ENCODE peak calls at places on chromosomes 13 and 19, in six cellular contexts. Q is aorta, R is A549, W is heart left ventricle, S is spleen, O is GM23338. V is an unnamed sample. For H3K4me1, the result is how much of the 10 kb centered on the place peaks cover.

GRCh38 chr13:51945149-51945548 is 66.1 kb downstream of the ATP7B start:
- DNase-seq in O (no peak), Q (no peak), W (no peak), R (no peak), S (no peak), V (no peak)

GRCh38 chr13:30846311-30846710 is 59.8 kb upstream of the MEDAG start:
- DNase-seq in O (no peak), S (no peak), Q (no peak), R (no peak), W (no peak), V (no peak)

GRCh38 chr13:99694251-99694650 is 193.0 kb downstream of the TM9SF2 start:
- DNase-seq in O (no peak), Q (no peak), R (no peak), W (no peak), S (no peak), V (no peak)

GRCh38 chr19:29988351-29988750 is 46.3 kb downstream of the URI1 start:
- DNase-seq in O (peak), W (no peak), R (no peak), S (no peak), Q (no peak), V (no peak)

GRCh38 chr19:4196587-4197148 is 14.2 kb downstream of the ANKRD24 start:
- DNase-seq in S (no peak), R (no peak), W (no peak), O (peak), Q (no peak), V (no peak)

GRCh38 chr13:62040806-62041205 is 625.2 kb upstream of the PCDH20 start:
- DNase-seq in R (no peak), W (no peak), S (no peak), Q (no peak), O (no peak), V (no peak)

GRCh38 chr19:29798783-29799182 is 13.0 kb upstream of the CCNE1 start:
- DNase-seq in R (no peak), O (no peak), Q (peak), W (no peak), S (no peak), V (no peak)

GRCh38 chr13:30718661-30719520 is 16.5 kb upstream of the ALOX5AP start:
- DNase-seq in O (no peak), S (no peak), R (peak), W (no peak), Q (no peak), V (no peak)

GRCh38 chr19:35513975-35514809 is 743 bp upstream of the DMKN start:
- DNase-seq in S (no peak), R (no peak), Q (no peak), O (peak), W (no peak), V (no peak)

GRCh38 chr13:35879111-35879510 is 252.1 kb downstream of the DCLK1 start:
- DNase-seq in R (no peak), Q (no peak), S (no peak), O (no peak), W (no peak), V (no peak)

GRCh38 chr13:29594310-29594709 is 1.2 kb downstream of the SLC7A1 start:
- DNase-seq in W (no peak), S (no peak), Q (no peak), O (peak), R (peak), V (no peak)

GRCh38 chr13:100396771-100397170 is 191.8 kb downstream of the GGACT start:
- DNase-seq in R (no peak), Q (no peak), O (peak), W (no peak), S (no peak), V (no peak)

GRCh38 chr13:44409595-44409994 is 36.0 kb downstream of the SERP2 start:
- DNase-seq in O (no peak), W (no peak), R (no peak), S (no peak), Q (no peak), V (no peak)

GRCh38 chr13:65339236-65339635 is 1890.9 kb downstream of the PCDH9 start:
- DNase-seq in S (no peak), R (no peak), W (no peak), Q (no peak), O (no peak), V (no peak)

GRCh38 chr13:103140001-103140671 is 73.9 kb upstream of the SLC10A2 start:
- DNase-seq in O (peak), Q (no peak), R (peak), S (no peak), W (no peak), V (no peak)

GRCh38 chr13:103539265-103539664 is 473.0 kb upstream of the SLC10A2 start:
- DNase-seq in O (peak), Q (no peak), W (no peak), S (no peak), R (no peak), V (no peak)

GRCh38 chr19:20999731-21000352 is 20.6 kb upstream of the ZNF430 start:
- DNase-seq in S (peak), R (peak), W (peak), Q (peak), O (peak), V (peak)

GRCh38 chr19:48818234-48818823 is 7.5 kb upstream of the BCAT2 start:
- DNase-seq in O (no peak), R (no peak), Q (no peak), S (no peak), W (no peak), V (peak)

GRCh38 chr13:98853791-98854191 is 101.3 kb upstream of the SLC15A1 start:
- DNase-seq in R (no peak), Q (no peak), O (no peak), S (no peak), W (no peak), V (no peak)

GRCh38 chr19:1750343-1751021 is 2.8 kb upstream of the ONECUT3 start:
- DNase-seq in S (no peak), O (no peak), Q (no peak), W (no peak), R (no peak), V (no peak)

GRCh38 chr19:7983286-7983950 is 22.0 kb downstream of the ELAVL1 start:
- DNase-seq in R (no peak), S (peak), O (no peak), W (no peak), Q (no peak), V (no peak)

DNA sequence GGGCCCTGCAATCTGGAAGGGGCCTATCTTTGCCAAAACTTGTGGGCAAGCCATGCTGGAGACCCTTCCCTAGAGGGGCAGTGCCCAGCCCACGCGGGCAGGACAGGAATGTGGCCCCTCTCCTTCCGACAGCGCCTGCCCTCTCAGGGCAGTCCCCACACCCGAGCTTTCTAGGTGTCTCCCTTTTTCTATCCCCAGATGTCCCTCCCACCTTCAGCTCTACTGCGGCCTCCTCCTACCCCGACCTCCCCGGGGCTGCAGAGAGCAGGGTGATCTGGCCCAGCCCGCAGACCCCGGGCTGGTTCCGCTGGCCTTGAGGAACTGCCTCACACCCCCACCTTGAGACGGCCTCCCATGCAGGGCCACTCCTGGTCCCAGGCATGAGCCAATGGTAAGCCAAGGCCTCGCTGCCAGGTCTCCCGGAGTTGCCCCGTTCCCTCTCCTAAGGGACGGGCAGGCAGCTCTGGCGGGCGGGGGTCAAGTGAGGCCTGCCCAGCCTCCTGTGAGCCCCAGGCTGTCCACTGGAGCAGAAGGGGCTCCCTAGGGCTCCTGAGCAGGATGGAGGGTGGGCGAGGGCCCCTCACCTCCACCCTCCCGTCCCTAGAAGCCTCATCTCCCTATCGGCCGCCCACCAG is 39.7 kb downstream of the KLF2 start:
- DNase-seq in O (no peak), W (no peak), S (no peak), Q (peak), R (no peak), V (no peak)
- H3K4me1 ChIP-seq in O (under half), W (under half), S (half or more), Q (under half), R (under half), V (under half)

DNA sequence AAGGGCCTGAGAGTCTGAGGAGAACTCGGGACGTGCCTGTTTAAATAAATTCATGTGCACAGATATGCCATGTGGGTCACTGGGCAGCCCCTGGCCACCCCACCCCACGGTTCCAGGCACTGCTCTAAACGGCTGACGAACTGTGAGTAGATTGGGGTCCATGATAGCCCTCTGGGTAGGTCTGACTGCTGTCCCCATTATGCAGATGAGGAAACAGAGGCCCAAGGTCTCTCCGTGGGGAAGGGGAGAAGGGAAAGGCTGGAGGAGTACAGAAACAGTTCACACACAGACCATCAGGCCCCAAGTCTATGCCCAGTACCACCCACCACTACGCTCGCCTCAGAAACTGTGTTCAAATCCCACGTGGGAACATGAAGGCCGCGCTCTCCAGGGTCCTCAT is 14.1 kb downstream of the ZNF787 start:
- DNase-seq in O (no peak), Q (no peak), S (no peak), R (no peak), W (no peak), V (no peak)
- H3K4me1 ChIP-seq in O (under half), Q (under half), S (half or more), R (under half), W (half or more), V (under half)

GRCh38 chr19:43640424-43640757 is 741 bp upstream of the CADM4 start:
- DNase-seq in R (no peak), S (no peak), Q (no peak), O (peak), W (no peak), V (no peak)

GRCh38 chr19:43643326-43643725 is 3.7 kb upstream of the CADM4 start:
- DNase-seq in R (no peak), Q (no peak), S (no peak), O (no peak), W (no peak), V (no peak)

GRCh38 chr19:43644181-43644580 is 4.5 kb upstream of the CADM4 start:
- DNase-seq in W (no peak), S (no peak), R (no peak), Q (no peak), O (no peak), V (no peak)

GRCh38 chr19:43641333-43641732 is 1.7 kb upstream of the CADM4 start:
- DNase-seq in O (peak), R (peak), S (no peak), W (no peak), Q (no peak), V (no peak)

GRCh38 chr19:43642531-43642930 is 2.9 kb upstream of the CADM4 start:
- DNase-seq in W (no peak), Q (no peak), R (no peak), O (no peak), S (no peak), V (no peak)
- H3K4me1 ChIP-seq in W (under half), Q (under half), R (under half), O (under half), S (under half), V (under half)

GRCh38 chr19:41545547-41545946 is 30.4 kb upstream of the CEACAM21 start:
- DNase-seq in S (no peak), W (no peak), R (no peak), O (no peak), Q (no peak), V (no peak)
- H3K4me1 ChIP-seq in S (half or more), W (under half), R (under half), O (under half), Q (under half), V (under half)

DNA sequence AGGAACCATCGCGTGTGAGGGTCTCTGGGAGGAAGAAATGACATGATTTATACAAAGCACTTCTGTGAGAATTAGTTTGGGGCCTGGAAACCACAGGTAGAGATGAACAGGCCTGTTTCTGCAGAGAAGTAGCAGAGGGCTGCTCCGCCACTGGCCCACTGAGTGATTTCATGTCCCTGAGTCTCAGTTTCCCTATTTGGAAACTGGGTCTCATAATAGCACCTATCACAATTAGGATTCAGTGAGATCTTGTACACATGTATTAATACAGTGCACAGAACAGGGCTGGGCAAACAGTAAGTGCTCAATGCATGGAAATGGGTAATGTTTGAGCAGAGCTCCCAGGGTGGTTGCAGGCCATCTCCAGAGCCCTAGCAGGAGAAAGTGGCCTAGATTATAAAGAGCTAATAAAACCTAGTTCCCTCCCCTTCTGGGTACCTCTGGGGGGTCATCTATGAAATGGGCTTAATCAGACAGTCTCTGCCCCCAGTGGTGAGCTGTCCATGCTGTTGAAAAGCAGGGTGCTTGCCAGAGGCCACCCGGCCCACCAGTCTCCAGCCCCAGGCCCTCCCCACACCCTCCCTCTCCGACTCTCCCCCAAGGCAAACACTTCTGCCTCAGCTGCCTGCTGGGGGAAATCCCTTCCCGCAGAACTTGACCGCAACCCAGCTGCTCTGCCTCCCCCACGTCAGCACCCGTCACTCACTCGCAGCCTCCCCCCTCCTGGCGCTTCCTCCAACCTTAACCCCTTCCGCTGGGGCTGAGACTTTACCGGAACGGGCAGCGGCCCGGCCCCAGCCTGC is 4.5 kb downstream of the BCL3 start:
- DNase-seq in Q (peak), O (peak), W (peak), R (peak), S (peak), V (peak)
- H3K4me1 ChIP-seq in Q (under half), O (under half), W (half or more), R (half or more), S (half or more), V (half or more)